ENCODE peak calls at places on chromosome 11, in five cellular contexts. S is IMR-90, W is trophoblast cell, O is neuronal stem cell, M is H1. R is an unnamed sample.

GRCh38 chr11:75896843-75897419 is 81.9 kb downstream of the UVRAG start:
- DNase-seq in S (peak; percentile 55), W (no peak), O (peak; percentile 21), M (no peak), R (peak; percentile 54)

GRCh38 chr11:118175031-118175531 is 1.4 kb downstream of the SCN2B start:
- DNase-seq in S (peak; percentile 62), W (peak; percentile 75), O (no peak), M (no peak), R (no peak)

GRCh38 chr11:71518506-71519471 is 8.3 kb upstream of the KRTAP5-7 start:
- DNase-seq in S (no peak), W (no peak), O (no peak), M (peak; percentile 41), R (no peak)

GRCh38 chr11:34997872-34998548 is 81.6 kb downstream of the PDHX start:
- DNase-seq in S (peak; percentile 58), W (no peak), O (no peak), M (no peak), R (peak; percentile 52)

GRCh38 chr11:106988151-106988806 is 30.0 kb downstream of the GUCY1A2 start:
- DNase-seq in S (peak; percentile 1), W (no peak), O (no peak), M (no peak), R (peak; percentile 84)

GRCh38 chr11:112751312-112751711 is 209.9 kb upstream of the NCAM1 start:
- DNase-seq in S (no peak), W (no peak), O (no peak), M (no peak), R (no peak)

GRCh38 chr11:72239296-72239848 is 4.6 kb downstream of the PHOX2A start:
- DNase-seq in S (peak; percentile 38), W (peak; percentile 37), O (no peak), M (peak; percentile 64), R (peak; percentile 41)

GRCh38 chr11:45804806-45805304 is at the start of gene SLC35C1:
- DNase-seq in S (peak; percentile 90), W (peak; percentile 95), O (peak; percentile 91), M (peak; percentile 96), R (peak; percentile 95)

GRCh38 chr11:75598900-75599299 is 36.8 kb downstream of the SERPINH1 start:
- DNase-seq in S (no peak), W (no peak), O (no peak), M (no peak), R (no peak)

GRCh38 chr11:115580927-115581680 is 76.9 kb upstream of the CADM1 start:
- DNase-seq in S (no peak), W (no peak), O (no peak), M (no peak), R (no peak)

GRCh38 chr11:8081591-8082021 is 595 bp downstream of the TUB start:
- DNase-seq in S (peak; percentile 22), W (no peak), O (no peak), M (peak; percentile 73), R (peak; percentile 19)

GRCh38 chr11:5303643-5304042 is 1.9 kb upstream of the OR51B4 start:
- DNase-seq in S (no peak), W (no peak), O (no peak), M (no peak), R (no peak)

GRCh38 chr11:83194284-83195175 is 1.0 kb downstream of the ANKRD42 start:
- DNase-seq in S (peak; percentile 77), W (peak; percentile 55), O (peak; percentile 26), M (peak; percentile 57), R (peak; percentile 94)
- H3K14ac ChIP-seq in S (peak overlapping the region; percentile 91), W (no peak overlapping the region), O (peak overlapping the region; percentile 42), M (no peak overlapping the region), R (no peak overlapping the region)

DNA sequence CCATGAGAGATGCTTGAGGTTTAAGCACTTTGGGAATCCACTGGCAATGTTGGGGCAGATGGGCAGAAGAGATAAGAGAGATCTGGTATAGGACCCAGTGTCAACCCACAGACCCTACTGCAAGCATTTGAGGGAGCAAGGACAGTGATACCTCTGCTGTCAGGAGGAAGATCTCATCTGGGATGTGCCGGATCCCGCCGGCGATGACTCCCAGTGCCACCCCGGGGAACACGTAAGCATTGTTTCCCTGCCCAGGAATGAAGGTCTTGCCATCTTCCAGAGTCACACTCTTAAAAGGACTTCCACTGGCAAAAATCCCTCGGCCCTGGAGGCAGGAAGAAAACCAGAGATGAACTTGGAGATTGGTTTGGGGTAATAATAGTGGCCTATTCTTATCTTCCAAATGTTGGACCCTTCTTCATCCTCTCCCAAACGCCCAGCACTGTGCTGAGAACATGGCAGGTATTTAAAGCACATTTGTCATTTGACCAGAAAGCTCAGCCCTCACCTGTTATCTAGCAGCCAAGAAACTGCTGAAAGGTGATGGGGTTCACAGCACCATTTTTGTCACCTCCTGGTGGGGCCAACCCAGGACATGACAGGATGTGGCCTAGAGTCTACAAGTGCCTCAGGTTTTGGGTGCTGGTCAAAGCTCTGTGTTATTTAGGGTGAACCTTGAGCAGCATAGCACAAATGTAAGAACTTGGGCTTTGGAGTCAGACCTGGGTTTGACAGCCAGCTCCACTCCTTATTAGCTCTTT is 71.7 kb downstream of the CCDC81 start:
- DNase-seq in S (no peak), W (no peak), O (no peak), M (no peak), R (no peak)
- H3K36me3 ChIP-seq in S (no peaks in the 10 kb centered on the region), W (no peaks in the 10 kb centered on the region), O (no peaks in the 10 kb centered on the region), M (no peaks in the 10 kb centered on the region), R (peaks cover 11% of the 10 kb centered on the region)

DNA sequence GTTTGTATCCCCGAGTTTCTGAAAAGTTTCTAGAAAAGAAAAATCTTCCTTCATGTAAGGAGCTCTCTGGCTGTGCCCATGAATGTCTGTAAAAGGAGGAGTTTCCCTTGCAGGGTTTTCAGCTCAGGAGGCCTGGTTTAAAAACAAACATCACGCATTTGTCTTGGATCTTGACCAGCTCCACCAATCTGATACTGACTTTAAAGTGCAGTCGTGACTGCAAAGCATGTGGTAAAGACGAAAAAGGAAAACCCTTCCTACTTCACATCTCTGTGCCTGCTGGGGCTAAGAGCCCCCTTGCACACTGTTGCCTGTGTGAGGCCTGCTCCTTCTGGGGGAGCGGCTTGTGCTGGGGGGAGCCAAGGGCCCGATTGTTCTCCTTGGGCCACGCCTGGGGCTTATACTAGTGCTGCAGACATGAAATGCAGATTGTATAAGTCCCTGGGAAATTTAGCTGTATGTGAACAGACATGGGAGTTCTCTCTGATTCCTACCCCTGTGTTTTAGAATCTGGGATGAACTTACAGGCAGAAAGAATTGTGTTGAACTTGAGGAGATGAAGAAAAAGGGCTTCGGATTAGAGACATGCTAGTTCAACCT is 62.1 kb downstream of the ADAMTS15 start:
- DNase-seq in S (peak; percentile 83), W (no peak), O (no peak), M (peak; percentile 34), R (peak; percentile 37)
- H3K27ac ChIP-seq in S (peak overlapping the region; percentile 82), W (no peak overlapping the region), O (no peak overlapping the region), M (no peak overlapping the region), R (no peak overlapping the region)

DNA sequence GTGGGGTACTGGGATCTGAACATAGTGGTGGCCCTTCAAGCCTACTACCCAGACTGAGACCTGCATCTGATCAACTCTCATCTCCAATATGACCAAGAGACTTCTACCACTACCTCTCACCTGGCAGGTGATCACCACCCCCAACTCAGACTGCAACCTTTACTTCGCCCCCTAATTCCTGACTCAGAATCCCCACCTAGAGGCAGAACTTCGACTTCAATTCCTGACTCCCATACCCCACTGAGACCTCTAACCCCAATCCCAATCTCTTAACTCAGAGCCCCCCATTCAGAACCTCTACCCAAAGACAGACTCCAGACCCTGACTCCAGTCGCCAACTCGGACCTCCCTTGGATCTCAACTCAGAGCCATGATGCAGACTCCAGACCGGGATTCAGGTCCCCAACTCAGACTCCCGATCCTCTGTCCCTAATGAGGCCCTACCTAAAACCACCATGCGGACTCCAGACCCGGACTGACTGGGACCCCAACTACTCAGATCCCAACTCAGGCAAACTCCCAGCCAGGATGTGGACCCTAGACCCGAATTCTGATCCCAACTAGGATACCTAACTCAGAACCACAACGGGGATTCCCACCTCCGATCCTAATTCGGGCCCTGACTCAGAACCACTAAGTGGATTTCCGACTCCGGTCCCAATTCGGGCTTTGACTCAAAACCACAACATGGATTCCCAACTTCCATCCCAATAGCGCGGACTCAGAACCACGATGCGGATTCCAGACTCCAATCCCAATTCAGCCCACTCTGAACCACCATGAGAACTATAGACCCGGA is 1.2 kb downstream of the KCNQ1OT1 start:
- DNase-seq in S (no peak), W (no peak), O (no peak), M (no peak), R (no peak)
- H3K14ac ChIP-seq in S (peak overlapping the region; percentile 80), W (peak overlapping the region; percentile 52), O (peak overlapping the region; percentile 39), M (no peak overlapping the region), R (peak overlapping the region; percentile 5)

GRCh38 chr11:65964906-65965305 is 3.4 kb downstream of the SART1 start:
- DNase-seq in S (no peak), W (no peak), O (no peak), M (no peak), R (no peak)
- H3K36me3 ChIP-seq in S (peaks cover 53% of the 10 kb centered on the region), W (peaks cover 58% of the 10 kb centered on the region), O (peaks cover 63% of the 10 kb centered on the region), M (peaks cover 29% of the 10 kb centered on the region), R (peaks cover 63% of the 10 kb centered on the region)

GRCh38 chr11:102974552-102975280 is 19.2 kb upstream of the MMP13 start:
- DNase-seq in S (peak; percentile 84), W (no peak), O (no peak), M (no peak), R (peak; percentile 23)
- H3K27ac ChIP-seq in S (no peak overlapping the region), W (no peak overlapping the region), O (no peak overlapping the region), M (no peak overlapping the region), R (peak overlapping the region; percentile 15)

GRCh38 chr11:1302041-1302460 is 7.4 kb downstream of the TOLLIP start:
- DNase-seq in S (no peak), W (no peak), O (no peak), M (peak; percentile 30), R (no peak)
- H3K14ac ChIP-seq in S (no peak overlapping the region), W (no peak overlapping the region), O (peak overlapping the region; percentile 82), M (no peak overlapping the region), R (no peak overlapping the region)

DNA sequence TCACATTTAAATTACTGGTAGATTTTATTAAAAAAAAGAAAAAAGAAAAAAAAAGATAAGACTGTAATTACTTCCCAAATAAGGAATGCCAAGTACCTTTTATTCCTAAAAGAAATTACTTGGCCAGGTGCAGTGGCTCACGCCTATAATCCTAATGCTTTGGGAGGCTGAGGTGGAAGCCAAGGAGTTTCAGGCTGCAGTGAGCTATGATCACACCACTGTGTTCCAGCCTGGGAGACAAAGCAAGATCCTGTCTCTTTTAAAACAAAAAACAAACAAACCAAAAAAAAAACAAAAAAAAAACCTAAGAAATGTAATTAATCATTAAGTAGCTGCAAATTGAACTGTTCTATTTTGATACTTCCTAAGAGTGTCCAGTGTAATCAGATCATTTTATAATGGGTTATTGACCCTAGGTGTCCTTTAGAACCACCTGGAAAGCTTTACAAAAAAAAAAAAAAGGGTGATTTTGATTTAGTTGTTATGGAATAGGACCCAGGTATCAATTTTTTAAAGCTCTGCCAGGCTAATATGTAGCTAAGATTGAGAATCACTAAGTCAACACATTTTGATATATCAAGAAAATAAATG is 10.8 kb downstream of the LIN7C start:
- DNase-seq in S (no peak), W (no peak), O (no peak), M (no peak), R (no peak)
- H3K36me3 ChIP-seq in S (peaks cover 22% of the 10 kb centered on the region), W (peaks cover 15% of the 10 kb centered on the region), O (peaks cover 94% of the 10 kb centered on the region), M (peaks cover 20% of the 10 kb centered on the region), R (peaks cover 69% of the 10 kb centered on the region)

R was measured in mesenchymal stem cell.